ENCODE peak calls at places on chromosomes 3 and 15, in seven cellular contexts. D is right atrium auricular region, P is RWPE1, C is hepatocyte, K is AG09309, Q is OCI-LY7, M is cardiac muscle cell. A is an unnamed sample.

GRCh38 chr3:128426128-128426921 is 40.4 kb downstream of the DNAJB8 start:
- DNase-seq in D (no peak), C (peak), M (peak), P (peak), K (no peak), Q (peak), A (peak)

GRCh38 chr3:123757281-123757940 is 126.7 kb downstream of the MYLK start:
- DNase-seq in Q (peak), D (no peak), C (no peak), K (no peak), P (no peak), M (no peak), A (peak)

GRCh38 chr3:164723396-164723795 is 354.9 kb downstream of the SI start:
- DNase-seq in P (no peak), K (no peak), Q (no peak), M (no peak), C (no peak), D (no peak), A (no peak)

GRCh38 chr15:85897207-85897817 is 102.6 kb upstream of the KLHL25 start:
- DNase-seq in M (peak), D (no peak), C (no peak), P (no peak), K (no peak), Q (no peak), A (no peak)

GRCh38 chr15:73797366-73798158 is 44.4 kb upstream of the INSYN1 start:
- DNase-seq in Q (no peak), K (no peak), M (no peak), C (no peak), P (no peak), D (no peak), A (no peak)

GRCh38 chr3:18425641-18426403 is 683 bp upstream of the SATB1 start:
- DNase-seq in Q (peak), K (no peak), C (peak), P (no peak), M (peak), D (no peak), A (peak)

GRCh38 chr15:96038650-96039049 is 291.9 kb upstream of the NR2F2 start:
- DNase-seq in Q (no peak), C (no peak), M (no peak), K (no peak), D (no peak), P (no peak), A (no peak)

GRCh38 chr3:149020839-149021252 is 29.5 kb downstream of the GYG1 start:
- DNase-seq in M (no peak), D (no peak), Q (no peak), P (no peak), K (no peak), C (no peak), A (no peak)

GRCh38 chr15:74752486-74753395 is 4.1 kb downstream of the CYP1A2 start:
- DNase-seq in K (peak), P (peak), Q (no peak), C (no peak), M (peak), D (no peak), A (no peak)

GRCh38 chr15:61034793-61035710 is 194.1 kb downstream of the RORA start:
- DNase-seq in P (no peak), D (no peak), M (peak), K (peak), C (no peak), Q (no peak), A (no peak)

GRCh38 chr3:181066688-181067087 is 77.2 kb upstream of the DNAJC19 start:
- DNase-seq in P (no peak), C (no peak), K (no peak), D (no peak), Q (no peak), M (no peak), A (no peak)

GRCh38 chr3:56926513-56927282 is 124.9 kb upstream of the ARHGEF3 start:
- DNase-seq in C (peak), P (peak), M (peak), K (peak), D (no peak), Q (no peak), A (no peak)

GRCh38 chr3:134242649-134243637 is 7.7 kb downstream of the RYK start:
- DNase-seq in D (no peak), C (no peak), Q (no peak), K (peak), P (peak), M (peak), A (peak)

DNA sequence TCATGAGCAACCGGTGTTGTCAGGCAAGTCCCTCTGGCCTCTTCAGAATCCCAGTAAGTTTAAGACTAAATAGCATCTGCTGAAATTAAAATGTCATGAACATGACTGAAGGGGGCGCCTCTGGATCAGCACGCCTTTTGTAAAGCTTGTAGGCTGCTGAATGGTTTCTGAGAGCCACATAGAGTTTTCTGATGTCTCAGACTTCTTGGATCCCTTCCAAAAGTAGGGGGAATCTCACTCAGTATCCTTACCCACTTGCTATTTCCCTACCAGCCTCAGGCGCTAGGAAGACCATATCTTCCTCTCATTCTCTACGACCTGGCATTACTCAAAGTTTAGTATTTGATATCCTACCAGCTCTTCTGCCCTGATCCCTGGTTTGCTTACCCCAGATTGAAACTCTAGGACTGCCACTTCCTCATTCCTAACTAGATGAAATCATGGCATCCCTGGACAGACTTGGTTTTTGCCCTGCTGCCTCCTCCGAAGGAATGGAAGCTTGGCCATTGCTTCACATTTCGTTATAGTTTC is 62.7 kb upstream of the CD47 start:
- DNase-seq in Q (peak), D (no peak), K (no peak), P (peak), M (peak), C (peak), A (peak)
- TF ChIP-seq CTCF in Q (peak), D (peak), K (peak), P (no peak), M (peak), C (peak), A (no peak)

DNA sequence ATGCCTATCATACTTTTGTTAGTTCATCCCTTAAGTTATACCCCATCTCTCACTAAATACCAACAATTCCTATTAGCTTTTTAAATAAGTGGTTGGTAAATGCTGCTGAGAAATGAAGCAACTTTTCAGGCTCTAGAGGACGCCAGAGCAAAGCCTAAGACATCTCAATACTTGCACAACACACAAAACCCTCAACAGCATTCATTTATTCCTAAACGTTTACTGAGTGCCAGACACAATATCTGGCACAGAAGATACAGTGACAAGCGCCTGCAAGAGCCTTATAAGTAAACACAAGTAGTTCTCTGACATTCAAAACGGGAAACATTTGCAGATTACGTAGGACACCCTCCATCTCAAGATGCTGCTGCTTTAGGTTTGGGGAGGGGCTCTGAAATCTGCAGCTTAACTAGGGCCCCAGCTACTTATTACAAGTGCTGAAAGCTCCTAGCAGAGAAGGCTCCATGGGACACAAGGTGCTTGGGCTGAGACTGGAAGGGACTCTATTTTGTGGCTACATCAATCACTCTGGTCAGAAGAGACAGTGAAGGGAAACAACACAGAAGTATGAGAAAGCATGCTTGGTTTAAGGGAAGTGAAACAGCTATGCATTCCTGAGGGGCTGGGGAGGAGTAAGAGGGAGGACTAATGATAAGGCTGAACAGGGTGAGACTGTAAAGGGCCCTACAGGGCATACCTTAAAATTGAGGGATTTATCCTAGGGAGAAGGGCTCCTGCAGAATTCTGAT is 311.3 kb downstream of the PLCL2 start:
- DNase-seq in C (no peak), K (peak), D (no peak), Q (peak), P (no peak), M (peak), A (no peak)
- TF ChIP-seq CTCF in C (peak), K (peak), D (peak), Q (peak), P (no peak), M (peak), A (no peak)

GRCh38 chr3:186589115-186589514 is 18.6 kb downstream of the DNAJB11 start:
- DNase-seq in M (peak), P (no peak), Q (peak), D (no peak), C (no peak), K (no peak), A (peak)
- TF ChIP-seq CTCF in M (peak), P (no peak), Q (peak), D (no peak), C (peak), K (no peak), A (peak)

GRCh38 chr15:101152914-101153313 is 98.9 kb downstream of the CHSY1 start:
- DNase-seq in C (no peak), D (no peak), P (no peak), Q (no peak), K (no peak), M (no peak), A (peak)
- TF ChIP-seq CTCF in C (no peak), D (peak), P (no peak), Q (peak), K (peak), M (peak), A (peak)

GRCh38 chr3:158780795-158781590 is 20.9 kb upstream of the MFSD1 start:
- DNase-seq in D (no peak), C (no peak), P (no peak), Q (no peak), K (no peak), M (peak), A (no peak)
- TF ChIP-seq CTCF in D (no peak), C (no peak), P (no peak), Q (no peak), K (no peak), M (no peak), A (no peak)

DNA sequence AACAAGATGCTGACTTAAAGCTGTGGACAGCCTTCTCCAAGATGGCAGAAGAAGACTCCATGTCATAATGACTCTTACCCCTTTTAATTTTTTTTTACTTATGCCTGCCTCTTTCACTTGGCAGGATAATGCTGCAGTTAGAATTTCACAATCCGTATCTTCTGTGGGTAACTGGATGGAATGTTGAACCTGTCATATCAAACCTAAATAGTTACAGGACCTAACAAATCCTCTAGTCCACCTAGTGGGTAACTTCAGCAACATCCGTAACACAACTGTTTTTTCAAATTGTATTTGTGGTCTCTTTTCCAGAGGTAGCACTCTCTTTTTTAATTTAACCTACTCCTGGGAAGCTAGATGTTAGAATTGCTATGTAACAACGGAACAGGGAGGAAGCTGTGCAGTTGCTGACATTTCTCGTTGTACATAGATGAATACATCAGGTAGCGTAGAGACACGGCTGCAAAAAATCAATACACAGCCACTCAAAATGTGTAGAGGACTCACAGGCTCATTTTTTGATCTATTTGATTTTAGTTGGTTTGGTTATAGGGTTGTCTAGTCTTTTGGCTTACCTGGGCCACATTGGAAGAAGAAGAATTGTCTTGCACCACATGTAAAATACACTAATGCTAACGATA is 43.9 kb upstream of the TRPM1 start:
- DNase-seq in K (peak), M (peak), C (no peak), Q (no peak), D (no peak), P (no peak), A (no peak)
- TF ChIP-seq CTCF in K (peak), M (peak), C (peak), Q (peak), D (no peak), P (no peak), A (no peak)

A was measured in Calu3.